ENCODE peak calls at places on chromosomes 1 and 21, in nine cellular contexts. O is PC-3, A is MCF 10A, M is HFF-Myc, R is MM.1S, L is mesothelial cell of epicardium, G is RWPE1, Z is fibroblast of lung, K is endothelial cell. S is an unnamed sample.

GRCh38 chr1:55067022-55067781 is 27.9 kb downstream of the PCSK9 start:
- DNase-seq in G (no peak), Z (no peak), L (no peak), M (no peak), A (no peak), R (no peak), K (no peak), O (no peak), S (no peak)

GRCh38 chr1:47840338-47840737 is 156.8 kb downstream of the TRABD2B start:
- DNase-seq in L (no peak), M (no peak), Z (no peak), K (no peak), G (no peak), R (no peak), A (no peak), O (no peak), S (no peak)

GRCh38 chr1:88276158-88276557 is 407.9 kb upstream of the PKN2 start:
- DNase-seq in L (no peak), Z (peak), K (no peak), M (peak), R (no peak), G (peak), A (peak), O (peak), S (no peak)

GRCh38 chr1:198056255-198056654 is 100.5 kb upstream of the NEK7 start:
- DNase-seq in M (no peak), L (no peak), R (peak), A (peak), G (no peak), K (peak), O (no peak), Z (no peak), S (no peak)

GRCh38 chr1:208581252-208581651 is 337.1 kb upstream of the PLXNA2 start:
- DNase-seq in A (no peak), O (no peak), M (no peak), G (no peak), Z (no peak), L (no peak), K (no peak), R (no peak), S (no peak)

GRCh38 chr1:6948861-6949260 is 163.6 kb downstream of the CAMTA1 start:
- DNase-seq in R (no peak), Z (peak), G (peak), A (no peak), M (no peak), K (no peak), L (no peak), O (peak), S (no peak)

GRCh38 chr1:172399369-172400072 is 21.0 kb upstream of the C1orf105 start:
- DNase-seq in G (peak), A (peak), R (peak), Z (peak), K (no peak), O (peak), M (peak), L (no peak), S (peak)

GRCh38 chr1:243598433-243598832 is 251.6 kb downstream of the AKT3 start:
- DNase-seq in L (no peak), R (no peak), A (peak), G (peak), K (no peak), M (peak), O (peak), Z (peak), S (no peak)

GRCh38 chr1:243939167-243939848 is 89.3 kb upstream of the AKT3 start:
- DNase-seq in M (no peak), G (no peak), Z (peak), R (no peak), A (peak), O (peak), K (no peak), L (no peak), S (no peak)

GRCh38 chr1:218347713-218348627 is 2.8 kb downstream of the TGFB2 start:
- DNase-seq in G (peak), K (no peak), M (no peak), L (no peak), Z (peak), O (peak), R (no peak), A (peak), S (no peak)

GRCh38 chr1:160981584-160982411 is 27.2 kb upstream of the ITLN2 start:
- DNase-seq in K (peak), R (no peak), G (no peak), L (no peak), Z (no peak), M (no peak), A (no peak), O (no peak), S (no peak)

GRCh38 chr1:12433323-12434053 is 184.5 kb downstream of the DHRS3 start:
- DNase-seq in Z (peak), M (no peak), O (peak), G (no peak), R (no peak), L (peak), A (no peak), K (peak), S (no peak)

GRCh38 chr1:19484793-19485361 is 462 bp downstream of the CAPZB start:
- DNase-seq in G (peak), R (no peak), A (no peak), M (no peak), O (no peak), L (no peak), Z (no peak), K (peak), S (no peak)

GRCh38 chr1:181083842-181084605 is 4.5 kb upstream of the IER5 start:
- DNase-seq in R (peak), O (peak), Z (no peak), L (no peak), M (no peak), G (no peak), K (no peak), A (peak), S (peak)

GRCh38 chr1:167305705-167306277 is 85.1 kb downstream of the POU2F1 start:
- DNase-seq in K (no peak), Z (no peak), A (peak), O (peak), M (no peak), L (no peak), G (peak), R (no peak), S (no peak)

GRCh38 chr1:173529106-173529505 is 52.0 kb downstream of the PRDX6 start:
- DNase-seq in O (no peak), L (no peak), A (no peak), K (no peak), M (no peak), Z (no peak), R (no peak), G (no peak), S (no peak)

GRCh38 chr1:176829261-176829976 is 335.1 kb downstream of the ASTN1 start:
- DNase-seq in M (no peak), Z (peak), A (no peak), G (no peak), L (no peak), R (no peak), O (no peak), K (no peak), S (no peak)

GRCh38 chr1:61639218-61639617 is 85.7 kb downstream of the TM2D1 start:
- DNase-seq in R (no peak), Z (no peak), A (no peak), M (no peak), G (no peak), O (no peak), K (no peak), L (no peak), S (no peak)

DNA sequence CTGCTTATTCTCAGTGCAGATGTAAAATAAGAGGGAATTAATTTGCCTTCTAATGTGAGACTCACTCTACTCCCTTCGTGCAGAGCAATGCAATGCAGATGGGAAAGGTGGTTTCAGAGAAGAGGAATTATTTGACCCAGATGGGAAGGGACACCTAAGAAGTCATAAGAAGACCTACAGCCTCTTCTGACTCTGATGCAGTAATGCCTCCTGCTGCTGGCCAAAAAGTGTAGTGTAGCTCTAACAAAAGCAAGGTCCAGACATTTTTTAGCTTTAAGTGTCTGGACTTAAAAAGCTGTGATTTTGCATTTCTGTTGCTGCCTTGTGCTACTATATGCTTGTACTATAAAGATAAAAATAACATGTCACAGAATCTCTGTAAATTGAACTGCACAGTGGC is 501.4 kb downstream of the TTLL7 start:
- DNase-seq in L (no peak), M (peak), K (peak), R (no peak), A (peak), G (no peak), O (peak), Z (no peak), S (no peak)
- TF ChIP-seq CTCF in L (no peak), M (peak), K (no peak), R (no peak), A (peak), G (no peak), O (peak), Z (peak), S (peak)

DNA sequence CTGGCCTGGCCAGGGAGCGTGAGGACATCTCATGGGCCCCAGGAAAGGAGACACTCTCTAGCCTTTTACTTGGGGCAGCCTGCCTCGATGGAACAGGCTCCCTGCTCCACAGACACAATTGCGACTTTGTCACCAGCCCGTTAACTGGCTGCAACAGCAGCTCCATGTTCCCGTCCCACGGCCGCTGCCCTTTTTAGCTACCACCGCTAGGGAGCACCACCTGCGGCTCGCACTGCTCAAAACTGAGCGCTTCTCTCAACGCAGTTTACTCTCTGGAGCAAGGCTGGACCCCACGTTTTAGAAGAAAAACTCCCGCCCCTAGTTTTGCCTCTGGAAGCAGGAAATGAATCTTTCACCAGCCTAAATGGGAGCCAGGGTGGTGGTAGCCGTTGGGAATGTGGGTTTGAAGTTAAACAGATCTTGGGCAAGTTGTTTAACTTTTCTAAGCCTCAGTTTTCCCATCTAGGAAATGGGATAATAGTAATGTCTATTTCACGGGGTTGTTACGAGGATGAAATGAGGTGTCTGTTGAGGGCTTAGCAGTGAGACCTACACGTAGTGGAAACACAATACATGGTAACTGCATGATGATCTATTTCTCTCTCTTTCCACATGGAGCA is 3.5 kb upstream of the LRRC38 start:
- DNase-seq in K (peak), Z (no peak), O (peak), L (no peak), G (no peak), M (no peak), R (no peak), A (no peak), S (peak)
- TF ChIP-seq CTCF in K (peak), Z (no peak), O (peak), L (peak), G (peak), M (peak), R (peak), A (no peak), S (peak)

GRCh38 chr21:32304998-32305397 is 6.3 kb downstream of the MRAP start:
- DNase-seq in G (no peak), K (no peak), R (no peak), M (no peak), A (no peak), Z (no peak), O (no peak), L (no peak), S (no peak)

GRCh38 chr21:32308696-32309095 is 10.0 kb downstream of the MRAP start:
- DNase-seq in M (no peak), A (no peak), G (no peak), O (no peak), Z (no peak), L (no peak), R (no peak), K (no peak), S (no peak)

GRCh38 chr21:32303385-32303784 is 4.7 kb downstream of the MRAP start:
- DNase-seq in M (no peak), L (no peak), R (no peak), K (no peak), G (no peak), O (no peak), A (no peak), Z (no peak), S (no peak)

GRCh38 chr21:32307706-32308105 is 9.1 kb downstream of the MRAP start:
- DNase-seq in A (peak), K (no peak), L (no peak), O (no peak), Z (peak), G (no peak), M (no peak), R (no peak), S (no peak)

GRCh38 chr21:32306021-32306780 is 7.5 kb downstream of the MRAP start:
- DNase-seq in G (no peak), A (no peak), R (no peak), M (no peak), K (peak), O (no peak), Z (peak), L (no peak), S (no peak)
- TF ChIP-seq CTCF in G (no peak), A (peak), R (peak), M (peak), K (peak), O (peak), Z (peak), L (no peak), S (no peak)

GRCh38 chr1:5751833-5752714 is 240.2 kb downstream of the NPHP4 start:
- DNase-seq in O (no peak), R (no peak), Z (no peak), M (no peak), A (no peak), L (no peak), G (no peak), K (no peak), S (no peak)
- TF ChIP-seq CTCF in O (no peak), R (no peak), Z (no peak), M (no peak), A (no peak), L (no peak), G (peak), K (no peak), S (no peak)

DNA sequence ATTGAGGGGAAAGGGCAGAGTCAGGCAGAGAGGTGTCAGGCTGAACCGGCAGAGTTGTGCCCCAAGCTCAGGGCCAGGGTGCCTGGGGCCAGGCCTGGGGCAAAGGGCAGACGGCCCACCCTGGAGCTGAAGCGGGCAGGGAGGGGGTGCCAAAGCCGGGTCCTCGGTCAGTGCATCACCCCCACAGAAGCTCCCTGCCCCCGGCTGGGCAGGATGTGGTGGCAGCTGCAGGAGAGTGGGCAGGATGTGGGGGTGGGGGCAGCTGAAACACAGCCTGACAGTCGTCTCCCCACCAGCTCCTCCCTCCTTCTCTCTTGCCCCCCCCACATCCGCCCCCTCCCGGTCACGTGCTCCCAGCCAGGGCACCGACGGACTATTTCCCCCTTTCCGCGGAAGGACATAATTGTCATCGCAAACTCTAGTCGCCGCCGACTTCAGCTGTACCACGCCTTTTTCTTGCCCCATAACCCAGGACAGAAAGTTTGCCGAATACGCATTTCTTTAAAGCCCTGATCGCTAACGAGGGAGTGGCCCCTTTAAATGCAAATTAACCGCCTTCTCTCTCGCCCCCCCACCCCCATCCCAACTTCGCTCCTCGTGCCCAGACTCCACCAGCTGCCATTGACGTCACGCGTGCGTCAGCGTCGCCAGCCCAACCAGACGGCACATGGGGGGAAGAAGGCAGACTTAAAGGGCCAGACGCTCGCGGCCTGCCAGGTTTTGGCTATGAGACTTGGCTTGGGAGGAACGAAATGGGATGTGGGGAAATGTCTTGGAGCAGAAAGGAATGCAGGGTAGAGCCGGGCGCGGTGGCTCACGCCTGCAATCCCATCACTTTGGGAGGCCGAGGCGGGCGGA is 4.5 kb upstream of the MEF2D start:
- DNase-seq in A (peak), O (peak), Z (peak), M (peak), L (peak), R (peak), K (peak), G (peak), S (peak)
- TF ChIP-seq CTCF in A (no peak), O (no peak), Z (no peak), M (no peak), L (no peak), R (no peak), K (no peak), G (no peak), S (no peak)

S was measured in GM13977.